ENCODE peak calls at places on chromosome 10, in five cellular contexts. F, X, M, C and G are unnamed samples.
A peak's percentile ranks its signal among the peaks of the same experiment; 100 is the strongest.

GRCh38 chr10:17768957-17769356 is 17.0 kb downstream of the TMEM236 start:
- DNase-seq in F (no peak), X (no peak), M (no peak), C (no peak), G (no peak)

GRCh38 chr10:113978802-113979201 is 64.9 kb upstream of the ADRB1 start:
- DNase-seq in F (no peak), X (no peak), M (no peak), C (no peak), G (no peak)

GRCh38 chr10:43461950-43462349 is 25.0 kb downstream of the ZNF487 start:
- DNase-seq in F (no peak), X (peak; percentile 63), M (no peak), C (peak; percentile 24), G (peak; percentile 59)

GRCh38 chr10:50992972-50993766 is 81.1 kb upstream of the PRKG1 start:
- DNase-seq in F (no peak), X (peak; percentile 70), M (no peak), C (peak; percentile 36), G (peak; percentile 89)

GRCh38 chr10:86403183-86403797 is 36.7 kb upstream of the GRID1 start:
- DNase-seq in F (no peak), X (no peak), M (no peak), C (no peak), G (no peak)

GRCh38 chr10:3773465-3774017 is 11.5 kb downstream of the KLF6 start:
- DNase-seq in F (no peak), X (no peak), M (no peak), C (no peak), G (no peak)

GRCh38 chr10:133129151-133129853 is 30.7 kb upstream of the KNDC1 start:
- DNase-seq in F (no peak), X (no peak), M (no peak), C (no peak), G (no peak)

GRCh38 chr10:49541762-49542161 is 2.8 kb upstream of the ERCC6 start:
- DNase-seq in F (no peak), X (no peak), M (no peak), C (no peak), G (no peak)

GRCh38 chr10:112214335-112214941 is 30.9 kb upstream of the GPAM start:
- DNase-seq in F (no peak), X (no peak), M (no peak), C (no peak), G (no peak)